ENCODE peak calls at places on chromosome 3, in ten cellular contexts. I is fibroblast of villous mesenchyme, K is AG04450, E is IMR-90, P is WTC11, U is lower leg skin, L is suprapubic skin, N is psoas muscle, Z is neural crest cell, Y is tibial artery. T is an unnamed sample.

GRCh38 chr3:157906627-157907026 is 199.6 kb downstream of the SHOX2 start:
- DNase-seq in I (peak; percentile 11), P (no peak), Y (no peak), Z (no peak), K (no peak), L (no peak), U (no peak), N (no peak), E (no peak), T (no peak)

GRCh38 chr3:67710396-67710795 is 56.0 kb upstream of the SUCLG2 start:
- DNase-seq in L (no peak), Z (no peak), U (no peak), P (no peak), Y (no peak), E (no peak), I (no peak), K (no peak), N (no peak), T (no peak)

GRCh38 chr3:112074616-112075497 is 11.3 kb upstream of the C3orf52 start:
- DNase-seq in U (peak; percentile 51), L (no peak), I (peak; percentile 95), Y (no peak), K (peak; percentile 83), E (peak; percentile 97), P (no peak), N (no peak), Z (no peak), T (peak; percentile 83)

GRCh38 chr3:47583320-47584075 is 4.8 kb upstream of the CSPG5 start:
- DNase-seq in E (peak; percentile 19), I (no peak), U (no peak), Z (no peak), K (no peak), P (no peak), Y (no peak), N (no peak), L (no peak), T (no peak)

GRCh38 chr3:25831578-25831977 is 41.7 kb downstream of the OXSM start:
- DNase-seq in L (no peak), I (peak; percentile 33), U (no peak), Z (no peak), K (no peak), E (peak; percentile 58), P (no peak), Y (no peak), N (no peak), T (no peak)

GRCh38 chr3:134376385-134376765 is 2.1 kb upstream of the AMOTL2 start:
- DNase-seq in Y (peak; percentile 15), I (no peak), K (no peak), P (no peak), E (no peak), N (no peak), Z (no peak), L (peak; percentile 70), U (no peak), T (no peak)

GRCh38 chr3:8619548-8619947 is 25.1 kb downstream of the SSUH2 start:
- DNase-seq in P (no peak), L (peak; percentile 35), I (peak; percentile 33), Y (no peak), Z (no peak), E (peak; percentile 89), U (no peak), K (peak; percentile 62), N (no peak), T (peak; percentile 48)

GRCh38 chr3:124873241-124873640 is 13.9 kb downstream of the ITGB5 start:
- DNase-seq in E (no peak), U (no peak), L (no peak), I (peak; percentile 44), P (no peak), Y (no peak), Z (no peak), N (no peak), K (no peak), T (no peak)

GRCh38 chr3:102004561-102004960 is 155.2 kb downstream of the NFKBIZ start:
- DNase-seq in P (no peak), E (no peak), L (no peak), Z (no peak), K (no peak), U (no peak), Y (no peak), I (no peak), N (no peak), T (no peak)

GRCh38 chr3:33717616-33717865 is 513 bp downstream of the CLASP2 start:
- DNase-seq in U (peak; percentile 51), E (peak; percentile 48), N (no peak), Z (peak; percentile 51), K (no peak), P (peak; percentile 73), L (no peak), I (peak; percentile 75), Y (no peak), T (peak; percentile 69)

GRCh38 chr3:112378989-112379692 is 46.2 kb downstream of the CD200 start:
- DNase-seq in E (peak; percentile 92), N (no peak), L (no peak), Y (no peak), K (peak; percentile 75), U (peak; percentile 59), Z (no peak), P (no peak), I (peak; percentile 88), T (no peak)

GRCh38 chr3:48466386-48467109 is 20.0 kb downstream of the ATRIP start:
- DNase-seq in N (peak; percentile 68), U (no peak), Y (no peak), I (no peak), E (no peak), K (no peak), P (no peak), Z (no peak), L (no peak), T (no peak)

GRCh38 chr3:189389346-189389745 is 217.6 kb downstream of the TPRG1 start:
- DNase-seq in L (no peak), E (no peak), U (no peak), P (no peak), I (no peak), Y (no peak), N (no peak), K (no peak), Z (no peak), T (no peak)

GRCh38 chr3:194086251-194087075 is 49.5 kb upstream of the HES1 start:
- DNase-seq in P (no peak), U (no peak), Y (no peak), K (no peak), E (no peak), N (no peak), Z (no peak), L (peak; percentile 58), I (no peak), T (no peak)

GRCh38 chr3:142226474-142226873 is 1.1 kb upstream of the GK5 start:
- DNase-seq in Y (no peak), Z (no peak), U (no peak), N (no peak), I (peak; percentile 14), L (no peak), K (no peak), P (no peak), E (no peak), T (no peak)

GRCh38 chr3:133540896-133541674 is 32.4 kb upstream of the CDV3 start:
- DNase-seq in E (peak; percentile 76), P (no peak), K (no peak), L (no peak), I (peak; percentile 41), N (no peak), Z (no peak), U (no peak), Y (no peak), T (peak; percentile 52)

GRCh38 chr3:165619077-165619476 is 218.1 kb downstream of the BCHE start:
- DNase-seq in Z (no peak), P (no peak), I (no peak), E (no peak), K (no peak), Y (no peak), U (no peak), N (no peak), L (no peak), T (no peak)

GRCh38 chr3:165622356-165622755 is 214.9 kb downstream of the BCHE start:
- DNase-seq in E (no peak), N (no peak), I (no peak), Y (no peak), P (no peak), L (no peak), K (no peak), Z (no peak), U (no peak), T (no peak)

DNA sequence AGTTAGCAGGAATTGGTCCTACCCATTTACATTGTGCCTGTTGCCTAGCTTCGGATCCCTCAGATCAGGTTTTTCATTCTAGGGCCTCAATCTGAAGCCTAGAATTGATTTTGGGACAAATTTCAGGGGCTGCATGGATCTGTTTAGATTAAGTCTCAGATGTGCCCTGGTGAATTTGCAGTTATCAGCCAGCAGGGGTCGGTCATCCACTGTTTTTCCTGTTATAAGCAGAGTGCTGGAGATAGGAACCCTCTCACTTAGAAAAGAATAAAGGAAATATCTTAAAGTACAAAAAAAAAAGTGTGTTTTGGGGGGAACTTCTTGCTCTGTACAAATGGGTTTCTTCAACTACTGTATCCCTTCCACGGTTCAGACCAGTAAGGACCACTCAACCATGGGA is 212.5 kb downstream of the BCHE start:
- DNase-seq in L (no peak), Y (no peak), P (no peak), U (no peak), K (no peak), N (no peak), Z (no peak), I (peak; percentile 10), E (peak; percentile 50), T (no peak)
- TF ChIP-seq CTCF in L (no peak), Y (no peak), P (peak; percentile 59), U (no peak), K (peak; percentile 81), N (no peak), Z (peak; percentile 44), I (peak; percentile 44), E (peak; percentile 63), T (peak; percentile 43)

GRCh38 chr3:113696658-113697191 is 283 bp upstream of the USF3 start:
- DNase-seq in Z (peak; percentile 96), E (peak; percentile 99), U (peak; percentile 100), I (peak; percentile 99), N (peak; percentile 99), Y (peak; percentile 100), P (peak; percentile 99), K (peak; percentile 98), L (peak; percentile 100), T (peak; percentile 98)
- TF ChIP-seq CTCF in Z (no peak), E (peak; percentile 35), U (no peak), I (no peak), N (no peak), Y (peak; percentile 13), P (no peak), K (peak; percentile 27), L (peak; percentile 20), T (no peak)

GRCh38 chr3:151117044-151117443 is 31.6 kb downstream of the MED12L start:
- DNase-seq in K (no peak), Y (no peak), U (no peak), Z (no peak), L (no peak), E (no peak), I (no peak), P (no peak), N (no peak), T (no peak)
- TF ChIP-seq CTCF in K (no peak), Y (no peak), U (no peak), Z (peak; percentile 26), L (no peak), E (no peak), I (no peak), P (no peak), N (no peak), T (no peak)

GRCh38 chr3:164208026-164208425 is 870.3 kb downstream of the SI start:
- DNase-seq in P (no peak), U (no peak), I (no peak), Y (no peak), N (no peak), E (no peak), L (no peak), K (no peak), Z (no peak), T (no peak)

GRCh38 chr3:164208846-164209245 is 869.5 kb downstream of the SI start:
- DNase-seq in K (no peak), Y (no peak), Z (no peak), L (no peak), E (no peak), U (no peak), N (no peak), I (no peak), P (no peak), T (no peak)
- TF ChIP-seq CTCF in K (no peak), Y (no peak), Z (no peak), L (no peak), E (no peak), U (no peak), N (no peak), I (no peak), P (no peak), T (no peak)

T was measured in Calu3.